ENCODE peak calls at places on chromosomes 1 and 21, in five cellular contexts. R, Q, Z, Y and P are unnamed samples.

GRCh38 chr1:54290443-54291184 is 90.6 kb downstream of the MRPL37 start:
- DNase-seq in Y (no peak), Z (no peak), R (no peak), Q (no peak), P (no peak)

GRCh38 chr1:227781314-227781930 is 34.1 kb upstream of the PRSS38 start:
- DNase-seq in R (no peak), Y (no peak), Z (peak), Q (no peak), P (peak)

GRCh38 chr1:191052888-191053287 is 575.2 kb upstream of the BRINP3 start:
- DNase-seq in Z (no peak), Y (no peak), Q (no peak), R (no peak), P (no peak)

GRCh38 chr1:203306970-203307541 is 1.7 kb downstream of the BTG2 start:
- DNase-seq in Q (no peak), Y (no peak), R (no peak), Z (peak), P (peak)

GRCh38 chr1:100710881-100711660 is 8.5 kb upstream of the VCAM1 start:
- DNase-seq in Q (no peak), Y (peak), R (no peak), Z (no peak), P (no peak)

GRCh38 chr1:3007298-3008147 is 13.7 kb upstream of the ACTRT2 start:
- DNase-seq in Z (no peak), R (no peak), Q (no peak), Y (no peak), P (no peak)

GRCh38 chr1:8687053-8687452 is 130.4 kb downstream of the RERE start:
- DNase-seq in Q (no peak), R (no peak), Y (no peak), Z (peak), P (no peak)

GRCh38 chr1:99640672-99641071 is 5.2 kb upstream of the PALMD start:
- DNase-seq in Q (no peak), R (no peak), Y (no peak), Z (no peak), P (no peak)

GRCh38 chr21:43209575-43210453 is 41.0 kb downstream of the CRYAA start:
- DNase-seq in Z (peak), Q (no peak), R (peak), Y (peak), P (no peak)

GRCh38 chr1:10107985-10108663 is 75.4 kb downstream of the UBE4B start:
- DNase-seq in R (no peak), Q (no peak), Z (no peak), Y (peak), P (no peak)

GRCh38 chr1:3695326-3696217 is 43.3 kb downstream of the TP73 start:
- DNase-seq in Q (peak), R (no peak), Z (no peak), Y (peak), P (peak)

GRCh38 chr1:51317798-51318197 is 12.6 kb downstream of the TTC39A start:
- DNase-seq in Y (no peak), R (no peak), Q (no peak), Z (no peak), P (no peak)

GRCh38 chr1:118963456-118964430 is 24.4 kb downstream of the TBX15 start:
- DNase-seq in R (no peak), Y (peak), Z (no peak), Q (no peak), P (no peak)

GRCh38 chr1:174968750-174969244 is 30.9 kb upstream of the CACYBP start:
- DNase-seq in Z (no peak), R (no peak), Q (no peak), Y (peak), P (no peak)

GRCh38 chr1:234206651-234207284 is 166.5 kb upstream of the COA6 start:
- DNase-seq in Q (no peak), Y (peak), Z (no peak), R (peak), P (peak)

GRCh38 chr1:234208351-234208750 is 164.9 kb upstream of the COA6 start:
- DNase-seq in Q (no peak), Z (no peak), Y (no peak), R (no peak), P (no peak)

GRCh38 chr1:234205966-234206365 is 167.3 kb upstream of the COA6 start:
- DNase-seq in R (no peak), Y (no peak), Q (no peak), Z (no peak), P (no peak)

GRCh38 chr1:234212764-234213406 is 160.4 kb upstream of the COA6 start:
- DNase-seq in R (no peak), Y (peak), Z (no peak), Q (peak), P (no peak)

GRCh38 chr1:234208791-234209190 is 164.5 kb upstream of the COA6 start:
- DNase-seq in Z (no peak), Y (peak), Q (no peak), R (no peak), P (no peak)
- H3K27ac ChIP-seq in Z (no peak), Y (no peak), Q (no peak), R (no peak), P (no peak)

GRCh38 chr1:212754715-212755114 is 36.9 kb downstream of the NSL1 start:
- DNase-seq in Y (no peak), Q (peak), R (no peak), Z (no peak), P (peak)

GRCh38 chr1:212753766-212754165 is 37.8 kb downstream of the NSL1 start:
- DNase-seq in Q (peak), Y (no peak), Z (no peak), R (no peak), P (no peak)

GRCh38 chr1:212752256-212752933 is 39.2 kb downstream of the NSL1 start:
- DNase-seq in Z (no peak), Y (no peak), Q (no peak), R (no peak), P (no peak)

GRCh38 chr1:212754193-212754592 is 37.4 kb downstream of the NSL1 start:
- DNase-seq in R (no peak), Q (peak), Y (no peak), Z (no peak), P (no peak)

GRCh38 chr1:212752934-212753497 is 38.6 kb downstream of the NSL1 start:
- DNase-seq in R (no peak), Y (no peak), Q (no peak), Z (no peak), P (no peak)
- H3K4me3 ChIP-seq in R (peak), Y (no peak), Q (no peak), Z (no peak), P (no peak)

DNA sequence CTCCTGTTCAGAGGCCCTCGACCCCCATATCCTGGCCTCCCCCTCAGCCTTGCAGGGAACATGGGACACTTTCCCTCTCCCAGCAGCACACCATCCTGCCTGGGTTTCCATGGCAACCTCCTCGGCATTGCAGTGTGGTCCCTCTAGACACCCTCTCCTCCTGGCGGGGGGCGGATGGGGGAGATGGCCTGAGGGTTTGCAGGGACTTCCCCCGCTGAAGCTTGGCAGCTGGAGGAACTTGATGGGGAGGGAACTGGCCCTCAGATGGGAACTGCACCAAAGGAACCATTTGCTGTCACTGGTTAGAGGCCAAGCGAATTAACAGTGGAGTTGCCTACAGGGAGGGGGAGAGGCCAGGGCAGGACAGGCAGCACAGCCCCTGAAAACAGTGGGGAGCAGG is 28.7 kb downstream of the RIMS3 start:
- DNase-seq in Q (no peak), Z (no peak), R (no peak), Y (no peak), P (no peak)
- H3K27ac ChIP-seq in Q (no peak), Z (no peak), R (no peak), Y (no peak), P (no peak)

DNA sequence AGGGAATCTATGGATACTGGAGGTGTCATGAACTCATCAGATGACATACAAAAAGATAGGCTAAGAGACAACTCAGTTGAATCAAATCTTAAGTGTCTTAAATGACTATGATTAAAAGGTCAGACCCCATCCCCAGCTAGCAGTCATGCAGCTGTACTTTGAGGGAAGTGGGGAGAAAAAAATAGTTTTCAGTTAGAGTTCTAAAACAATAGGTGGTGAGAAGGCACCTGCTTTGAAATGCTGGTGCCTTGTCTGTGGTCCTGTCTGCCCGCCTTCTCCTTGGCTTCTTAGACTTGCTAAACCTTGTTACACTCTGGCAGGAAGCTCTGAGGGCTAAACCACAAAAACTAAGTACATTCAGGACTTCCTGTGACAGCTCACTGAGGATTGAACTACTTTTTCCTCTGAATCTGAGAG is 15.3 kb downstream of the CD2 start:
- DNase-seq in Y (peak), Q (no peak), Z (no peak), R (no peak), P (no peak)
- H3K4me3 ChIP-seq in Y (no peak), Q (no peak), Z (no peak), R (no peak), P (no peak)

GRCh38 chr21:16304189-16304588 is 574.4 kb downstream of the USP25 start:
- DNase-seq in R (no peak), Y (no peak), Q (no peak), Z (no peak), P (no peak)
- H3K27ac ChIP-seq in R (peak), Y (no peak), Q (no peak), Z (no peak), P (no peak)

DNA sequence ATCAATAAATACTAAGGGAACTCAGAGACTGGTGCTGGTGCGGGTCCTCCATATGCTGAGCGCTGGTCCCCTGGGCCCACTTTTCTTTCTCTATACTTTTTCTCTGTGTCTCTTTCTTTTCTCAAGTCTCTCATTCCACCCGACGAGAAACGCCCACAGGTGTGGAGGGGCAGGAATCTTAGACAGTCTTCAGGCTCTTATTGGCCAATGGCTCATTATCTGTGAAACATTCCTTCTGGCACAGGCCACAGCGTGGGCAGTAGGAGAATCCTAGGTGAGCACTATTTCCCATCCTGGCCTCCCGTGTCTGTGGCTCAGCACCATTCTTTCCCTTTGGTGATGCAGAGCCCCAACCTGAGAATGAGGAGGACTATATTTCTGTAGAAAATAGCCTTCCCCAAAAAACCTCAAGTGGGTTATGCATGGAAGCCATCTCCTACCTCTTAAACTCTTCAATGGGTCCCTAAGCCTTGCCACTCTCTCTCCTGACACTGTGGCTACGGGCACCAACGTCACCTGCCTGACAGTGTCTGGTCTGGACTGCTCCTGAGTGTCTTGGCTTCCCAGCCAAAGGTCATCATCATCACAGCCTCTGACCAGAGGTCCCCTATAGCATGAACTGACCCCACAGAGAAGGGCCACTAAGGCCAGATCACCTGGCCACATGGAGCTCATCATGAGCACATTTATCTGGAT is 6.2 kb upstream of the SLAMF1 start:
- DNase-seq in Y (no peak), Z (no peak), R (no peak), Q (no peak), P (no peak)
- H3K4me3 ChIP-seq in Y (no peak), Z (no peak), R (no peak), Q (no peak), P (no peak)

GRCh38 chr1:109275706-109276345 is 7.1 kb downstream of the PSRC1 start:
- DNase-seq in Y (peak), Q (no peak), Z (no peak), R (no peak), P (no peak)
- H3K27ac ChIP-seq in Y (peak), Q (no peak), Z (no peak), R (no peak), P (no peak)

DNA sequence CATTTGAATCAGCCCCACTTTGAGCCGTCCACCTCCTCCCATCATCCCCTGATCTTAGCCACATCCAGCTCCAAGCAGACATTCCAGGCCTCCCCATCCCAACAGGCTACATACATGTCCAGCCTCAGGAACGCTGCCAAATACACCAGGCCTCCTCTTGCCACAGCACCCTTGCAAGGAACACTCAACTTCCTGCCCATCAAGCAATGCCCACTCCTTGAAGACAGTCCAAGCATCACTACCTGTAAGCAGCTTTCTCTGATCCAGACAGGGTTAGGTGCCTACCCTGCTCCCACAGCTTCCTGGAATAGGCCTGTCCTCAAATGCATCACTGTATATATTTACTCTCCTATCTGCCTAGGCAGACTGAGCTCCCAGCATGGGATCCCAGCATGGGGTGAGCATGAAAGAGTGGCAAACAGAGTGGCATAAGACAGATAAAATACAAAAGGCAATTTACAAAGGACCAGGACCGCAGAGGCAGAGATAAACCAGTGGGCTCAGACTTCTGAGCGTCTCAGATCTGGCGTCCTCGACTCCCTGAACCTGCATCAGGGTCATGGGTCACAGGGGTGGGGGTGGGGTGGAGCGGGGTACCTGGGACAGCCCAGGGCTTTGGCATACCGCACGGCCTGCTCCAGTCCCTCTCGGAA is 816 bp downstream of the HYI start:
- DNase-seq in Z (peak), Y (peak), R (no peak), Q (peak), P (no peak)
- H3K4me3 ChIP-seq in Z (peak), Y (peak), R (peak), Q (peak), P (peak)